ENCODE peak calls at places on chromosomes 12 and 14, in six cellular contexts. U is WERI-Rb-1, T is heart left ventricle, L is A673, S is prostate gland, X is mucosa of descending colon. D is an unnamed sample.

GRCh38 chr14:31326111-31326510 is 94.2 kb downstream of the HEATR5A start:
- DNase-seq in T (no peak), X (no peak), L (peak; percentile 24), U (no peak), S (no peak), D (no peak)

GRCh38 chr14:64960762-64961276 is 11.3 kb downstream of the RAB15 start:
- DNase-seq in X (no peak), L (no peak), T (no peak), U (no peak), S (peak; percentile 34), D (no peak)

GRCh38 chr12:132825861-132826260 is 2.8 kb downstream of the GOLGA3 start:
- DNase-seq in S (no peak), X (no peak), T (no peak), L (no peak), U (no peak), D (no peak)

GRCh38 chr12:110582286-110583136 is 607 bp downstream of the PPTC7 start:
- DNase-seq in T (peak; percentile 61), X (peak; percentile 83), U (peak; percentile 36), L (peak; percentile 63), S (peak; percentile 57), D (peak; percentile 86)

GRCh38 chr12:104709692-104710435 is 248.2 kb downstream of the SLC41A2 start:
- DNase-seq in S (no peak), U (no peak), X (no peak), T (no peak), L (no peak), D (no peak)

GRCh38 chr12:122202017-122202416 is 1.5 kb upstream of the B3GNT4 start:
- DNase-seq in L (no peak), T (no peak), U (no peak), X (no peak), S (no peak), D (no peak)

GRCh38 chr12:57454566-57455373 is at the start of gene INHBE:
- DNase-seq in T (no peak), S (no peak), X (no peak), L (peak; percentile 38), U (peak; percentile 98), D (no peak)

GRCh38 chr14:89025581-89026236 is 201.3 kb downstream of the TTC8 start:
- DNase-seq in U (no peak), S (no peak), L (peak; percentile 30), X (no peak), T (peak; percentile 57), D (no peak)

GRCh38 chr12:53211476-53212381 is 4.7 kb upstream of the ITGB7 start:
- DNase-seq in T (no peak), L (no peak), U (peak; percentile 61), S (no peak), X (no peak), D (no peak)

GRCh38 chr12:50961708-50962107 is 9.4 kb downstream of the HIGD1C start:
- DNase-seq in X (no peak), T (no peak), S (no peak), L (no peak), U (no peak), D (no peak)

GRCh38 chr14:101191882-101192660 is 288.5 kb upstream of the RTL1 start:
- DNase-seq in X (no peak), L (no peak), U (no peak), T (no peak), S (no peak), D (no peak)

GRCh38 chr12:26185532-26186320 is 9.6 kb upstream of the SSPN start:
- DNase-seq in T (no peak), S (no peak), U (no peak), L (no peak), X (no peak), D (no peak)

GRCh38 chr12:45789025-45789424 is 59.5 kb downstream of the ARID2 start:
- DNase-seq in U (no peak), L (peak; percentile 86), X (no peak), T (no peak), S (no peak), D (no peak)

GRCh38 chr14:95480109-95480886 is 36.2 kb downstream of the SYNE3 start:
- DNase-seq in L (no peak), U (no peak), S (no peak), T (peak; percentile 78), X (no peak), D (peak; percentile 63)

GRCh38 chr14:103483600-103483999 is 39.0 kb downstream of the CKB start:
- DNase-seq in T (no peak), X (no peak), U (no peak), S (no peak), L (no peak), D (no peak)

GRCh38 chr12:121189061-121189886 is 20.7 kb upstream of the P2RX4 start:
- DNase-seq in L (no peak), S (no peak), T (no peak), U (no peak), X (no peak), D (no peak)

DNA sequence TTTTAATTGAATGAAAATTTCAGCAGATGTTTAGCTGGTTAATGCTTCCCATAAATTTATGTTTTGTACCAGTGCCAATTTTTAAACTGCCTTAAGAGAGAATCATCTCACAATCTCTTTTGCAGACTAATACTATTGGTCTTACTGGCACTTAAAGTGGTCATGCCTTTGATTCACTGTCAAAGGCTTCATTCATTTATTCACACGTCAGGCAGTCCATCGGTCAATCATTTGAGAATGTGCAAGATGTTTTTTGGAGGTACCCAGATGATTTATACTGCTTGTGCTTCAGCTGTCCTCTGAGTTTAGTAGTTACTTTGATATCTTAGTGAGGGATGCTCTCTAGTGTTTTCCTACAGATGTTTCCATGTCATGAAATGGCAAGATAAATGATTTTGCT is 83.4 kb downstream of the NAV3 start:
- DNase-seq in S (no peak), L (peak; percentile 24), U (no peak), T (no peak), X (no peak), D (no peak)
- TF ChIP-seq CTCF in S (no peak), L (peak; percentile 37), U (no peak), T (no peak), X (no peak), D (no peak)

GRCh38 chr14:91303924-91304229 is 59.4 kb upstream of the GPR68 start:
- DNase-seq in U (no peak), X (no peak), T (no peak), S (no peak), L (no peak), D (no peak)

GRCh38 chr14:91302391-91302790 is 57.9 kb upstream of the GPR68 start:
- DNase-seq in X (no peak), U (no peak), T (no peak), L (no peak), S (no peak), D (no peak)

GRCh38 chr14:91300957-91301356 is 56.5 kb upstream of the GPR68 start:
- DNase-seq in U (no peak), L (no peak), T (no peak), X (no peak), S (no peak), D (no peak)

GRCh38 chr14:91305650-91306431 is 61.3 kb upstream of the GPR68 start:
- DNase-seq in S (no peak), U (no peak), L (no peak), X (no peak), T (no peak), D (no peak)

DNA sequence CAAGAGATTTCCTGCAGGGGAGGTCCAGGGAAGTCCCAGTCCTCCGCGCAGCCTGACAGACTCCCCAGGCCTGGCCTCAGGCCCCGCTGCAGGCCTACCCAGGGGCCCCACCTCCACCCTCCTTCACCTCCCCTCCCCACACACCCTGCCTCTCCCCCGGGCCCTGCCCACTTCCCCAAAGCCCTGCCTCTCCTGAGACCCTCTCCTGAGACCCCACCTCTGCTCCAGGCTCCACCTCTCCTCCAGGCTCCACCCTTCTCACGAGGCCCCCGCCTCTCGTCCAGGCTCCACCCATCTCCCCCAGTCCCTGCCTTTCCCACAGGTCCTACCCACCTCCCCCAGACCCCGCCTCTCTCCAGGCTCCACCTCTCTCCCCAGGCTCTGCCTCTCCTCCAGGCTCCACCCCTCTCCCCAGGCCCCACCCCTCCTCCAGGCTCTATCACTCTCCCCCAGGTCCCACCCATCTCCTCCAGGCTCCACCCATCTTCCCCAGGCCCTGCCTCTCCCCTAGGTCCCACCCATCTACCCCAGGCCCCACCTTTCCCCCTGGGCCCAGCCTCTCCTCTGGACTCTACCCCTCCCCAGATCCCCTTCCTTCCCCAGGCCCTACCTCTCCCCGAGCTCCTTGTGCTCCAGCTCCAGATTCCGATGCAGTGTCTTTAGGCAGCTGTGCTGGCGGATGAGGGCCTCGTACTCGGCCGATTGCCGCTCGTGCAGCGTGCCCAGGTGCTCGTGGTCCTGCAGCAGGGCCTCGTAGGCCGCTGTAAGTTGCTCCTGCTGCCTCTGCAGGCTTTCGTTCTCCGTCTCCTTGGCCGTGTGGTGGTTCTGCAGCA is 58.8 kb upstream of the GPR68 start:
- DNase-seq in L (peak; percentile 75), S (no peak), X (peak; percentile 58), U (peak; percentile 95), T (peak; percentile 81), D (peak; percentile 66)
- H3K36me3 ChIP-seq in L (peaks cover 43% of the 10 kb centered on the region), S (no peaks in the 10 kb centered on the region), X (peaks cover 3% of the 10 kb centered on the region), U (peaks cover 96% of the 10 kb centered on the region), T (no peaks in the 10 kb centered on the region), D (peaks cover 59% of the 10 kb centered on the region)

DNA sequence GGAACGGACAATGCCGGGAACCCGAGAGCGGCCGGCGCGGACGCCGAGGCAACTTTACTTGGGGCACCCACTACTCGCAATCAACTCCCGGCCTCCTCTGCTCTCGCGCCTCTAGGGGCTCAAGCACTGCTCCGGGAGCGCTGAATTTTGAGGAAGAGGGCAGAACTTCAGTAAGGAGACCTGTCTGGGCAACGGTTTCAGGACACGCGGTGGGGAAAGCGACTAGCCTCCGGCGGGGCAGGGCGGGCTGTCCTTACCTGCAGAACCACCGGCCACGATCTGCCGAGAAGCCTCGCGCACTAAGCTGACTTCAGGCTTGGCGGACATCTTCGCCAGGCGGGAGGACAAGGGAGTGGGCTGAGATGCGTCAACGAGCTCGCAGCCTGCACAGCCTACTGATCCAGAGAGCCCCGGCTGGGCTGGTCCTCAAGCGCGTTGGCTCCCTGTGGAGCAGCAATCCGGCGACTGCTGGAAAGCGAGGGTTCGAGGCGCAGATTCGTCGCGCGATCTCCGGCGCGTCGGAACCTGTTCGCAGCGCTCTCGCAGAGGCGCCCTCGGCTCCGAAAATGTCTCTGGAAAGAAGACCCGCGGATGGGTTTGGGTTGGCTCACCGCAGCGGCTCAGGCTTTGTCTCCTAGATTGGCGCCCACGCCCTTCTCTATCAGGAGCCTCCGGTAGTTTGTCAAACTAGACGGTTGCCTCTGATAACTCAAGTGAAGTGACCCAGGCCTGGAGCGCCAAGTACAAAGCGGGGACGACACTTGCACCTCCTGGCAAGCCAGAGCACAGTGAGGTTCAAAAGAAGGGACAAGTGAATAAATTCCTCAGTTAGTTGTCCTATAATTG is at the start of gene SLC25A21:
- DNase-seq in X (peak; percentile 78), U (peak; percentile 37), L (peak; percentile 91), T (peak; percentile 78), S (peak; percentile 72), D (peak; percentile 31)
- TF ChIP-seq CTCF in X (no peak), U (no peak), L (peak; percentile 32), T (no peak), S (no peak), D (no peak)

GRCh38 chr12:109501299-109501698 is 23.9 kb downstream of the UBE3B start:
- DNase-seq in L (no peak), X (no peak), S (no peak), U (no peak), T (no peak), D (no peak)

GRCh38 chr12:109502332-109502731 is 24.9 kb downstream of the UBE3B start:
- DNase-seq in L (no peak), S (no peak), U (no peak), T (no peak), X (no peak), D (no peak)

GRCh38 chr12:109503611-109504010 is 26.2 kb downstream of the UBE3B start:
- DNase-seq in T (no peak), S (no peak), U (no peak), L (no peak), X (no peak), D (no peak)

GRCh38 chr12:109500406-109501185 is 23.2 kb downstream of the UBE3B start:
- DNase-seq in T (no peak), X (no peak), U (no peak), L (no peak), S (no peak), D (no peak)

GRCh38 chr12:109504068-109504467 is 26.6 kb downstream of the UBE3B start:
- DNase-seq in T (no peak), X (no peak), U (no peak), S (no peak), L (peak; percentile 35), D (no peak)
- H3K36me3 ChIP-seq in T (peaks cover 57% of the 10 kb centered on the region), X (peaks cover 6% of the 10 kb centered on the region), U (peaks cover 66% of the 10 kb centered on the region), S (peaks cover 24% of the 10 kb centered on the region), L (peaks cover 3% of the 10 kb centered on the region), D (peaks cover 39% of the 10 kb centered on the region)

D was measured in GM06990.